ENCODE peak calls at places on chromosomes 1 and 21, in ten cellular contexts. V is stimulated activated CD4-positive, alpha-beta T cell treated with anti-CD3 and anti-CD28 coated beads, Interleukin-2, amount 100 ng/mL, for 48 hours; E is skeletal muscle cell; J is NCI-H774; L is CD4-positive, CD25-positive, alpha-beta regulatory T cell; H is anterior cingulate cortex; I is NCI-H2107; A is brain pericyte; T is SJSA1; S is activated CD4-positive, alpha-beta T cell treated with anti-CD3 and anti-CD28 coated beads, Interleukin-2, amount 50 U/mL, for 1 hour. D is an unnamed sample.

GRCh38 chr1:173248247-173248940 is 41.3 kb upstream of the TNFSF4 start:
- DNase-seq in V (no peak), E (no peak), J (no peak), L (no peak), H (no peak), I (no peak), A (no peak), T (no peak), S (no peak), D (no peak)

GRCh38 chr1:27517907-27518718 is 28.1 kb upstream of the WASF2 start:
- DNase-seq in V (no peak), E (no peak), J (peak; percentile 30), L (no peak), H (no peak), I (no peak), A (no peak), T (no peak), S (no peak), D (no peak)

GRCh38 chr1:20552728-20553571 is 577 bp downstream of the FAM43B start:
- DNase-seq in V (no peak), E (no peak), J (no peak), L (peak; percentile 2), H (no peak), I (no peak), A (no peak), T (no peak), S (no peak), D (no peak)

GRCh38 chr1:68111804-68112436 is 61.5 kb upstream of the DIRAS3 start:
- DNase-seq in V (no peak), E (peak; percentile 72), J (peak; percentile 14), L (no peak), H (peak; percentile 65), I (peak; percentile 42), A (peak; percentile 64), T (peak; percentile 56), S (no peak), D (no peak)

GRCh38 chr21:46406001-46406400 is 52.7 kb upstream of the DIP2A start:
- DNase-seq in V (no peak), E (no peak), J (no peak), L (no peak), H (no peak), I (no peak), A (no peak), T (no peak), S (no peak), D (peak; percentile 30)

GRCh38 chr21:45611296-45611695 is 32.2 kb upstream of the PCBP3 start:
- DNase-seq in V (no peak), E (no peak), J (no peak), L (no peak), H (no peak), I (no peak), A (no peak), T (no peak), S (no peak), D (no peak)

GRCh38 chr1:234779160-234779538 is 169.2 kb upstream of the IRF2BP2 start:
- DNase-seq in V (no peak), E (no peak), J (no peak), L (no peak), H (no peak), I (no peak), A (no peak), T (peak; percentile 41), S (no peak), D (no peak)

GRCh38 chr1:150621497-150622113 is 7.8 kb downstream of the ENSA start:
- DNase-seq in V (no peak), E (peak; percentile 31), J (no peak), L (peak; percentile 83), H (no peak), I (no peak), A (no peak), T (no peak), S (peak; percentile 65), D (peak; percentile 66)

GRCh38 chr1:115530407-115530806 is 111.4 kb upstream of the VANGL1 start:
- DNase-seq in V (no peak), E (peak; percentile 73), J (no peak), L (no peak), H (no peak), I (no peak), A (peak; percentile 21), T (no peak), S (no peak), D (no peak)

GRCh38 chr1:16983649-16984048 is 3.2 kb upstream of the MFAP2 start:
- DNase-seq in V (no peak), E (no peak), J (no peak), L (no peak), H (no peak), I (no peak), A (no peak), T (no peak), S (no peak), D (no peak)

GRCh38 chr1:191892716-191893115 is 265.5 kb upstream of the RGS18 start:
- DNase-seq in V (no peak), E (no peak), J (no peak), L (no peak), H (no peak), I (no peak), A (no peak), T (no peak), S (no peak), D (no peak)

GRCh38 chr1:119771016-119771415 is 2.3 kb upstream of the HMGCS2 start:
- DNase-seq in V (no peak), E (no peak), J (no peak), L (no peak), H (peak; percentile 4), I (no peak), A (no peak), T (no peak), S (no peak), D (no peak)

GRCh38 chr1:172845865-172846264 is 187.0 kb downstream of the FASLG start:
- DNase-seq in V (no peak), E (no peak), J (no peak), L (no peak), H (no peak), I (no peak), A (no peak), T (no peak), S (no peak), D (no peak)

GRCh38 chr1:16171314-16172223 is 15.7 kb upstream of the EPHA2 start:
- DNase-seq in V (no peak), E (no peak), J (no peak), L (no peak), H (no peak), I (no peak), A (no peak), T (no peak), S (no peak), D (no peak)